ENCODE peak calls at places on chromosomes 3 and 15, in five cellular contexts. W, D, S, N and Q are unnamed samples.
A peak's percentile ranks its signal among the peaks of the same experiment; 100 is the strongest.

GRCh38 chr3:110164632-110165240 is 827.4 kb upstream of the DPPA4 start:
- DNase-seq in D (no peak), S (no peak), N (peak; percentile 51), W (no peak), Q (peak; percentile 19)

GRCh38 chr15:71043373-71043772 is 71.9 kb upstream of the THSD4 start:
- DNase-seq in N (peak; percentile 19), S (no peak), W (peak; percentile 67), D (peak; percentile 68), Q (peak; percentile 20)

GRCh38 chr3:157532529-157533297 is 29.5 kb upstream of the VEPH1 start:
- DNase-seq in W (peak; percentile 93), S (peak; percentile 87), N (peak; percentile 96), D (peak; percentile 81), Q (peak; percentile 93)

GRCh38 chr3:32457971-32458471 is 44.6 kb downstream of the CMTM6 start:
- DNase-seq in N (no peak), D (no peak), S (no peak), W (no peak), Q (no peak)

GRCh38 chr3:186909078-186909853 is 21.1 kb upstream of the ST6GAL1 start:
- DNase-seq in D (no peak), S (no peak), N (peak; percentile 58), W (no peak), Q (no peak)

GRCh38 chr3:194565597-194566190 is 67.5 kb downstream of the TMEM44 start:
- DNase-seq in S (no peak), W (peak; percentile 78), N (peak; percentile 66), D (peak; percentile 82), Q (peak; percentile 92)

GRCh38 chr15:79192462-79193036 is 90.0 kb upstream of the ANKRD34C start:
- DNase-seq in N (no peak), S (no peak), W (peak; percentile 50), D (peak; percentile 59), Q (peak; percentile 90)

GRCh38 chr3:58102976-58103447 is 94.8 kb downstream of the FLNB start:
- DNase-seq in N (no peak), D (no peak), S (peak; percentile 42), W (no peak), Q (no peak)

GRCh38 chr3:100761211-100761921 is 52.1 kb downstream of the TFG start:
- DNase-seq in W (no peak), S (peak; percentile 34), N (no peak), D (no peak), Q (no peak)

GRCh38 chr3:194323785-194324735 is 27.1 kb downstream of the CPN2 start:
- DNase-seq in D (peak; percentile 49), N (no peak), S (peak; percentile 89), W (peak; percentile 70), Q (peak; percentile 64)

GRCh38 chr3:46845860-46846623 is 17.2 kb downstream of the MYL3 start:
- DNase-seq in S (peak; percentile 92), N (peak; percentile 70), W (peak; percentile 90), D (peak; percentile 63), Q (peak; percentile 82)
- H3K4me3 ChIP-seq in S (peak overlapping the region; percentile 40), N (peak overlapping the region; percentile 55), W (peak overlapping the region; percentile 51), D (peak overlapping the region; percentile 61), Q (peak overlapping the region; percentile 58)

GRCh38 chr3:97259263-97259662 is 444.9 kb downstream of the EPHA6 start:
- DNase-seq in N (no peak), W (no peak), S (no peak), D (no peak), Q (no peak)

GRCh38 chr3:97257942-97258341 is 443.5 kb downstream of the EPHA6 start:
- DNase-seq in D (no peak), N (no peak), W (no peak), S (no peak), Q (no peak)

GRCh38 chr3:97256060-97256459 is 441.7 kb downstream of the EPHA6 start:
- DNase-seq in W (no peak), D (no peak), S (no peak), N (no peak), Q (no peak)
- TF ChIP-seq CTCF in W (no peak), D (no peak), S (no peak), N (no peak), Q (peak; percentile 16)

GRCh38 chr3:14812196-14812785 is 6.5 kb upstream of the FGD5 start:
- DNase-seq in N (no peak), W (no peak), S (no peak), D (no peak), Q (no peak)

GRCh38 chr3:14814473-14814872 is 4.3 kb upstream of the FGD5 start:
- DNase-seq in N (no peak), D (no peak), S (no peak), W (no peak), Q (no peak)

GRCh38 chr3:14810070-14810732 is 8.6 kb upstream of the FGD5 start:
- DNase-seq in D (no peak), W (peak; percentile 25), N (no peak), S (peak; percentile 54), Q (no peak)

GRCh38 chr3:14810795-14811661 is 7.7 kb upstream of the FGD5 start:
- DNase-seq in D (no peak), S (no peak), W (no peak), N (no peak), Q (no peak)

DNA sequence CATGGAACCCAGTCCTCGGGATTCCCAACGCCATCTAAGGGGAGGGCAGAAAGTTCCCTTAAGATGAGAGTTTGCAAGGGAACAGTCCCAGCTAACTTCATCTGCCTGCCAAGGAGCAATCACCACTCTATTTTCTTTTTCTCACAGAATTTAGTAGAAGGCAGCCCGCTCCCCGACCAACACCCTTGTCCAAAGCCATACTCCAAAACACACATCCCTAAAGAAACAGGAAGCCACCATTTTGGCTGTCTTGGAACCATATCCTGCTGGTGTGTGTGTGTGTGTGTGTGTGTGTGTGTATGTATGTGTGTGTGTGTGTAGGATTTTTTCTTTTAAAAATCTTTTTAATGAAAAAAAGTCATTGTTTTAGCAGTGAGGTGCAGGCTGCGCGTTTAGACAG is 7.0 kb upstream of the FGD5 start:
- DNase-seq in D (no peak), N (no peak), W (no peak), S (no peak), Q (no peak)
- H3K4me3 ChIP-seq in D (no peak overlapping the region), N (no peak overlapping the region), W (no peak overlapping the region), S (no peak overlapping the region), Q (no peak overlapping the region)

GRCh38 chr3:150238995-150239612 is 169.0 kb upstream of the TSC22D2 start:
- DNase-seq in D (no peak), S (peak; percentile 69), W (no peak), N (peak; percentile 56), Q (no peak)
- TF ChIP-seq CTCF in D (no peak), S (peak; percentile 55), W (peak; percentile 12), N (peak; percentile 73), Q (no peak)

DNA sequence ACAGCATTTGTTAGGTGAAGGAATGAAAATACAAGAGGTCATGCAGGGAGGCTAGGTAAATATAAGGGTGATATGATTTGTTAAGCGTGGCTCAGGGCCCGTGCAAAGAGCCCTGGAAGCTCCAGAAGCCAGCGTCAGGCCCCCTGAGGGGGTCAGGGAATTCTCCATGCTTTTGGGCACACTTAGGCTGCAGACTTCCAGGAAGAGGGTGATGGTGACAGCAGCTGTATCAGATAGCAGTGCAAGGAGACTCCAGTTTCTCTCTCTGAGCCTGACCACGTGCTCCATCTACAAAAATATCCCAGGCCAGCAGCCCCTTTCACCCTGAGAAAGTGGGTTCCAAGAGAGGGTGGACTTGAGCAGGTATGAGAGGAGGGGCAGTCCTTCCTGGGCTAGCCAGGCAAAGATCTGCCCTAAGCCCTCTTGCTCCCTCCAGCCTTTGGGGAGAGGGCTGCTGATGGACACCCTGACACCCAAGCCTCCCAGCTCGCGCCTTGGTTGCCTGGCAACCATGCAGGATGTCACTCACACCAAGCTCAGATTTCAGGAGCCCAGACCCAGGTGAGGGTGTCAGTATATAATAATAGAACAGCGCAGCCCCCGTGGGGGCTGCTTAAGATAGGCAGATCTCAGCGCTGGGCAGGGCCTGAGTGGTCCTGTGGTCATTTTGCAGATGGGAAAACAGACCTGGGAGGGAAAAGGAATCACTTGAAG is 35.8 kb downstream of the ATP2B2 start:
- DNase-seq in D (no peak), N (no peak), W (no peak), S (no peak), Q (no peak)
- H3K4me3 ChIP-seq in D (no peak overlapping the region), N (no peak overlapping the region), W (no peak overlapping the region), S (no peak overlapping the region), Q (no peak overlapping the region)

GRCh38 chr3:172305552-172305951 is 142.7 kb downstream of the GHSR start:
- DNase-seq in N (peak; percentile 87), W (peak; percentile 93), S (peak; percentile 74), D (peak; percentile 76), Q (peak; percentile 60)

GRCh38 chr3:172305974-172306373 is 142.3 kb downstream of the GHSR start:
- DNase-seq in S (no peak), D (no peak), W (no peak), N (no peak), Q (no peak)

GRCh38 chr3:172303181-172303580 is 145.1 kb downstream of the GHSR start:
- DNase-seq in S (no peak), N (no peak), W (peak; percentile 25), D (no peak), Q (peak; percentile 70)

GRCh38 chr3:172302176-172302575 is 146.1 kb downstream of the GHSR start:
- DNase-seq in S (no peak), D (no peak), N (no peak), W (no peak), Q (peak; percentile 28)

GRCh38 chr3:172303941-172304558 is 144.2 kb downstream of the GHSR start:
- DNase-seq in D (no peak), S (no peak), N (no peak), W (no peak), Q (no peak)
- TF ChIP-seq CTCF in D (peak; percentile 6), S (no peak), N (peak; percentile 56), W (peak; percentile 16), Q (peak; percentile 36)

DNA sequence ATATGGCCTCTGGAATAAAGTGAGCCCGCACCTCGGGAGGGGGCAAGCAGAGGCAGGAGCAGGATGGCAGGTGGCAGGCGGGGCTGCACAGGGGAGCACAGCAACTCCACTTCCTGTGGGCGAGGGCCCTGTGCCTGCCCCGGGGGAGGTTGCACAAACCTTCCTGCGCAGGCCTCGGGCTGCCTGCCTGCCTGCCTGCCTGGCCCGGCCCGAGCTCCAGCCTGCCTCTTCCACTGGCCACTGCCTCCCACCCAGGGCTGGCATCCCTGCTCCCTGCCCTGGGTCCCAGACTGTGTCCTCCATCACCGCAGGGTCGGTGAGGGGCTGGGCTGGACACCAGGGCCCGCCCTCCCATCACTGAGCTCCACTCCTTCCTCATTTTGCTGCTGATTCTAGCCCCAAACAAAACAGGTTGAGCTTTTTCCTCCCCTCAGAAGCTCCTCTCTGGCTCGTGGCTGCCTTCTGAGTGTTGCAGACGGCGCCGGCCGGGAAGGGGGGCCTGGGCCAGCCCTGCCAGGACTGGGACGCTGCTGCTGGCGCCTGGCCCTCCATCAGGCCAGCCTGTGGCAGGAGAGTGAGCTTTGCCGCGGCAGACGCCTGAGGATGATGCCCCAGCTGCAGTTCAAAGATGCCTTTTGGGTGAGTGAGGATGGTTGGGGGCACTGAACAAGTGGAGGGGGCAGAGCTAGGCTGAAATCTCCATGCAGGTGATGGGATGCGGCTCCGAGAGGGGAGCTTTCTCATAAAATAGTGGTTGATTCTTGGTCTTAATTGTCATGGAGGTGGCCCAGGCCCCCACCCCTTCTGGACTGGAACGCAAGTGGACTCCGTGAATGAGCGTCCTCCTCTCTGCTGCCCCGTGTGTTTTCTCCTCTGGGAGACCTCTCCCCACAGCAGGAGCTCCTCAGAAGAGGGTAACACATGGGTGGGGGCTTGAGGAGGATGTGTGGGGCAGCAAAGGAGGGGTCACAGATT is at the start of gene PSTPIP1:
- DNase-seq in W (peak; percentile 21), N (no peak), D (no peak), S (no peak), Q (peak; percentile 15)
- H3K4me3 ChIP-seq in W (no peak within 1 kb of the TSS), N (no peak within 1 kb of the TSS), D (no peak within 1 kb of the TSS), S (no peak within 1 kb of the TSS), Q (no peak within 1 kb of the TSS)

GRCh38 chr15:73052679-73053397 is 575 bp downstream of the NEO1 start:
- DNase-seq in N (peak; percentile 43), D (peak; percentile 15), S (peak; percentile 76), W (peak; percentile 43), Q (peak; percentile 19)
- TF ChIP-seq CTCF in N (peak; percentile 38), D (no peak), S (peak; percentile 43), W (peak; percentile 23), Q (peak; percentile 36)

GRCh38 chr3:119637679-119638525 is 22.5 kb downstream of the POPDC2 start:
- DNase-seq in N (peak; percentile 80), D (peak; percentile 93), W (peak; percentile 89), S (peak; percentile 22), Q (peak; percentile 90)
- H3K4me3 ChIP-seq in N (no peak overlapping the region), D (no peak overlapping the region), W (no peak overlapping the region), S (no peak overlapping the region), Q (no peak overlapping the region)